ENCODE peak calls at places on chromosomes 7 and 10, in seven cellular contexts. H is PC-3; A is uterus; P is astrocyte of the spinal cord; V is AG10803; D is CD8-positive, alpha-beta T cell; Q is ovary. L is an unnamed sample.

GRCh38 chr7:26686448-26686981 is 177.9 kb downstream of the SKAP2 start:
- DNase-seq in H (peak), A (no peak), P (peak), V (peak), D (no peak), Q (no peak), L (no peak)

GRCh38 chr7:78226059-78226658 is 427.6 kb downstream of the PHTF2 start:
- DNase-seq in H (peak), A (no peak), P (no peak), V (no peak), D (no peak), Q (peak), L (no peak)

GRCh38 chr10:125102821-125103220 is 57.5 kb downstream of the CTBP2 start:
- DNase-seq in H (no peak), A (peak), P (no peak), V (no peak), D (no peak), Q (peak), L (no peak)

GRCh38 chr10:113924664-113925063 is 70.2 kb downstream of the NHLRC2 start:
- DNase-seq in H (no peak), A (no peak), P (no peak), V (no peak), D (no peak), Q (no peak), L (no peak)

GRCh38 chr7:73706122-73707044 is 13.1 kb downstream of the STX1A start:
- DNase-seq in H (peak), A (no peak), P (peak), V (no peak), D (no peak), Q (no peak), L (no peak)

GRCh38 chr10:34505338-34505737 is 309.8 kb downstream of the PARD3 start:
- DNase-seq in H (no peak), A (no peak), P (peak), V (no peak), D (no peak), Q (no peak), L (no peak)

GRCh38 chr7:151233111-151233701 is 923 bp downstream of the CHPF2 start:
- DNase-seq in H (peak), A (no peak), P (peak), V (peak), D (peak), Q (no peak), L (no peak)

GRCh38 chr7:140262242-140262903 is 85.6 kb upstream of the KDM7A start:
- DNase-seq in H (no peak), A (no peak), P (no peak), V (no peak), D (no peak), Q (no peak), L (no peak)

GRCh38 chr7:11261470-11261869 is 287.8 kb downstream of the PHF14 start:
- DNase-seq in H (peak), A (no peak), P (peak), V (no peak), D (no peak), Q (no peak), L (no peak)

GRCh38 chr10:103513383-103514060 is 20.0 kb downstream of the NEURL1 start:
- DNase-seq in H (no peak), A (no peak), P (no peak), V (no peak), D (no peak), Q (no peak), L (no peak)

DNA sequence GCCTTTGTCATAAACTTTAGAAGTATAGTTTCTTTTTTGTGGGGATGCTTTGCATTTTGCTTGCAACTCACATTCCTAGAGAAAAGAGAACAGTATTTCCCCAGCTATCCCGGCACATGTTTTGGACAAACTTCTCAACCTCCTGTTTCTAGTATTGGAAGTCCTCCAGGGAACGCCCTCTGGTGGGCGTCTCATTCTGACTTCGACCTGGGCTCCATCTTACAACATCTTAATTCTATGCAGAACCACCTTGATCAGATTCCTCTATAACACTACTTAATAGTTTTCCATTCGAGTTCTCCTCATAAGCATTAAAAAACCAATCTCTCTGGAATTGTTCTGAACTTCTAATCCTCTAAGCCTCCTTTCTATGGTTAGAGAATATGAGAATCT is 139.5 kb upstream of the FZD8 start:
- DNase-seq in H (peak), A (no peak), P (no peak), V (no peak), D (no peak), Q (no peak), L (no peak)
- TF ChIP-seq CTCF in H (peak), A (no peak), P (peak), V (peak), D (no peak), Q (no peak), L (peak)

GRCh38 chr10:78960316-78960800 is 108.4 kb upstream of the ZMIZ1 start:
- DNase-seq in H (peak), A (peak), P (peak), V (peak), D (no peak), Q (peak), L (no peak)
- H3K4me3 ChIP-seq in H (no peak), A (no peak), P (no peak), V (no peak), D (no peak), Q (no peak), L (no peak)

DNA sequence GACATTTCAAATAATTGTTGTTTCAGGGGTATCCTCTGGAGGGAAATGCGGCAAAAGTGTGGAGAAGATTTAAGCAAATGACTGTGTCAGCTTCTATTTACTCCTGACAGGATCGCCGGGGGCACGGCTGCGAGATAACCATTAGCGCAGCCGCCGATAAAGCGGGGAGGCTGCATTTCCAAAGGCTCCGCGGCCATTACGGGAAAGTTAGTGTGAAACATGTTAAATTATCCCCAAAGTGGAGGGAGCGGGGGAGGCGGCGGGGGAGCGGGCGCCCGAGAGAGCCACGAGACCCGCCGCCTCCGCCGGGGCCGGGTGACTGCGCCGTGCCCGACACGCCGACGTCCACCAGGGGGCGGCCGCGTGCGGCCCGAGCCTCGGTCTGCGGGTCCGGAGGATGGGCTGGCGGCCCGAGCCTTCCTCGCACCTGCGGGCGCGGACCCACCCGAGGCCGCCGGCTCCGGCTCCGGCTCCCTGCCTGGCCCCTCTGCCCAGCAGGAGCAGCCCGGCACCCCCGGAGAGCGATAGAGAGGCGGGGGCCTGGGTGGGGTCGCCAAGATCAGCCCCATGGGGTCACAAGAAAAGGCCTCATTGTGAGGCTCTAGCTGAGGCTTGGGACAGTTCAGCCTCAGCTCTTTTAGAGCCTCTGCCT is 74.4 kb upstream of the PAX2 start:
- DNase-seq in H (peak), A (no peak), P (no peak), V (no peak), D (peak), Q (no peak), L (no peak)
- TF ChIP-seq CTCF in H (peak), A (peak), P (peak), V (peak), D (peak), Q (no peak), L (peak)

GRCh38 chr10:102396751-102397151 is 1.2 kb downstream of the NFKB2 start:
- DNase-seq in H (no peak), A (no peak), P (no peak), V (no peak), D (no peak), Q (no peak), L (no peak)
- H3K4me3 ChIP-seq in H (peak), A (no peak), P (no peak), V (peak), D (no peak), Q (no peak), L (peak)

DNA sequence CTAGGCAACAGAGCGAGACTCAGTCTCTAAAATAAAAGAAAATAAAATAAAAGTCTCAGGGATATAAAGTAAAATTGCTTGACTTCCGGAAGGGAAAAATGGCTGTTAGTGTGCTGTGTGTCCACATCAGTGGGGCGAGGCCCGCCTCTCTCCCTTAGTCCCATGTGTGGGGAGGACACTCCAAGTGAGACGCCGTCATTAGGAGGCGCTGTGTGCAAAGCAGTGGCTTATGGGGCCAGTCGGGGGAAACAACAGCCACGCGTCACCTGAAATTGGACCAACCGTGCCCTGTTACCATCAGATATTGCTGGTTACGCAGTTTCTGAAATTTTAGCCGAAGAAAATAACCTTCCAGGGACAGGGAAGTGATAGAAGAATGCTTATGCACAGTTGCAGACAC is 15.8 kb downstream of the SFXN4 start:
- DNase-seq in H (no peak), A (no peak), P (no peak), V (no peak), D (no peak), Q (no peak), L (no peak)
- TF ChIP-seq CTCF in H (peak), A (no peak), P (peak), V (no peak), D (no peak), Q (no peak), L (no peak)

GRCh38 chr7:39355664-39356063 is 210.5 kb upstream of the YAE1 start:
- DNase-seq in H (no peak), A (no peak), P (no peak), V (no peak), D (no peak), Q (no peak), L (no peak)
- H3K4me3 ChIP-seq in H (no peak), A (no peak), P (no peak), V (no peak), D (no peak), Q (no peak), L (no peak)

DNA sequence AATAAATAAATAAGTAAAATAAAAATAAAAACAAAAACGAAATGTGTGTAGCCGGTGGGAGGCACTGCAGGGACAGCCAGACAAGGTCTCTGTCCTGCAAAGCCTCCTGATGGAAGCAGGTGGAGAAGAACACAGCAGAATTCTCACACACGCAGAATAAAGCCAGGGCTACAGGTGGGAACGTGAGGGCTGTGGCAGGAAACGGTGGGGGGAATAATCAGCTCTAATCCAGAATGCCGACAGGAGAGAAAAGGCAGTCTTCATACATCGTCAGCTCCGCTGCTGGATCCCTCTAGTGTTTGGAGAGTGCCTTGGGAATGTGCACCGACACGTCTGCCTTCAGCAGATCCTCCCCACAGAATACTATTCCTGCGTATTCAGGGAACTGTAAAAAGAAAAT is 6.8 kb upstream of the SNX8 start:
- DNase-seq in H (no peak), A (no peak), P (no peak), V (peak), D (no peak), Q (no peak), L (no peak)
- TF ChIP-seq CTCF in H (no peak), A (no peak), P (peak), V (peak), D (no peak), Q (no peak), L (no peak)

DNA sequence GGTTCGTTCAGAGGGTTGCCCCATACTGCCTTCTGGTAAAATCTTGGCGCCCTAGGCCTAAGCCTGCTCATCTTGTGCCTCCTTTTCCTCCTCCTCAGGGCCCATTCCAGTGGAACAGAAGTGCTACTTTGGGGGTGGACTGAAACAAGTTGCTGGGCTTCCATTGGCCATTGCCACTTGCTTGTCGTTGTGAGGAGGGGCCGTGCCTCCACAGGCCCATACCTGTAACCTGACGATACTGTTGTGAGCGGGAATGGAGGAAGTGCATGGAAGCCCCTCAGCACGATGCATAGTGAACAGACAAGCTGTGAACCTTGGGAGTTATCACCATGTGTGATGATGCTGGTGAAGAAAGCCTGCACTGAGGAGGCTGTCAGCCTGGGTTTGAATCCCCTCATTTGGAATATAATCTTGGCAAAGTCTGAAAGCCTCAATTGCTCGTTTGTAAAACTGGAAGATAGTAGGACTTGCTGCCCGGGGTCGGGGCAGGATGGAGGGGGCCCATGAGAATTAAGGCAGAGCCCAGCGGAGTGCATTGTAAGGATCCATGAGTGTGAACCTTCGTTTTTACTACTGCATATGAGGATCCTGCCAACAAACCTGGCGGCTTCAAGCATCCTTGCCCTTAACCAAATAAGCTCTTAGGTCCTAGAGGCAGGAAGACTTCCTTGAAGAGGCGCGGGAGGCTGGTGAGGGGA is 671 bp upstream of the PAPSS2 start:
- DNase-seq in H (no peak), A (no peak), P (peak), V (no peak), D (no peak), Q (no peak), L (no peak)
- H3K4me3 ChIP-seq in H (peak), A (peak), P (peak), V (peak), D (no peak), Q (peak), L (no peak)

L was measured in GM12864.